ENCODE peak calls at places on chromosomes 3 and 15, in five cellular contexts. Q, C, H, A and F are unnamed samples.

GRCh38 chr3:52346623-52347530 is 30.8 kb downstream of the DNAH1 start:
- DNase-seq in C (no peak), H (no peak), Q (no peak), A (no peak), F (no peak)

GRCh38 chr15:29554531-29554930 is 267.7 kb downstream of the TJP1 start:
- DNase-seq in Q (no peak), C (no peak), H (no peak), A (no peak), F (no peak)

GRCh38 chr3:148789156-148789555 is 38.5 kb upstream of the CPB1 start:
- DNase-seq in A (no peak), C (no peak), Q (no peak), H (no peak), F (no peak)

GRCh38 chr3:31165399-31165860 is 271.0 kb upstream of the GADL1 start:
- DNase-seq in C (no peak), H (no peak), Q (no peak), A (no peak), F (no peak)

GRCh38 chr15:92541197-92542190 is 114.1 kb downstream of the FAM174B start:
- DNase-seq in C (no peak), A (no peak), H (no peak), Q (no peak), F (no peak)

GRCh38 chr15:100695048-100695447 is 92.7 kb downstream of the ASB7 start:
- DNase-seq in H (no peak), A (no peak), C (no peak), Q (no peak), F (no peak)

GRCh38 chr3:52182203-52182602 is 15.8 kb upstream of the ALAS1 start:
- DNase-seq in H (no peak), Q (no peak), A (no peak), C (no peak), F (no peak)

GRCh38 chr3:29610781-29611180 is 329.9 kb downstream of the RBMS3 start:
- DNase-seq in H (no peak), C (no peak), Q (no peak), A (no peak), F (no peak)

GRCh38 chr3:172673210-172673679 is 37.6 kb downstream of the NCEH1 start:
- DNase-seq in A (no peak), Q (peak), C (no peak), H (peak), F (no peak)

GRCh38 chr3:112693186-112693585 is 52.2 kb upstream of the CCDC80 start:
- DNase-seq in H (no peak), C (no peak), Q (no peak), A (no peak), F (no peak)

GRCh38 chr3:177830411-177830849 is 633.1 kb upstream of the TBL1XR1 start:
- DNase-seq in Q (no peak), A (no peak), C (no peak), H (no peak), F (no peak)

GRCh38 chr3:107756649-107757048 is 233.9 kb downstream of the BBX start:
- DNase-seq in A (no peak), C (no peak), Q (no peak), H (no peak), F (no peak)

GRCh38 chr3:151467069-151467468 is 6.2 kb upstream of the IGSF10 start:
- DNase-seq in C (no peak), Q (no peak), A (no peak), H (no peak), F (no peak)

GRCh38 chr3:195896361-195897080 is 11.8 kb downstream of the TNK2 start:
- DNase-seq in H (no peak), Q (no peak), C (peak), A (no peak), F (no peak)

GRCh38 chr15:45795487-45796069 is 160.7 kb downstream of the SQOR start:
- DNase-seq in C (no peak), Q (peak), H (peak), A (no peak), F (no peak)

GRCh38 chr15:55457401-55458022 is 49.2 kb downstream of the PIERCE2 start:
- DNase-seq in H (no peak), C (no peak), Q (no peak), A (no peak), F (no peak)

GRCh38 chr15:74269362-74270035 is 33.4 kb downstream of the CCDC33 start:
- DNase-seq in H (no peak), A (no peak), Q (no peak), C (no peak), F (no peak)

GRCh38 chr3:128081846-128082245 is 29.6 kb downstream of the SEC61A1 start:
- DNase-seq in C (no peak), H (no peak), A (no peak), Q (no peak), F (no peak)

GRCh38 chr3:194715022-194715800 is 29.5 kb downstream of the FAM43A start:
- DNase-seq in C (no peak), A (no peak), H (no peak), Q (no peak), F (no peak)

GRCh38 chr3:197394464-197395321 is 96.3 kb upstream of the DLG1 start:
- DNase-seq in Q (no peak), A (no peak), C (peak), H (peak), F (no peak)

GRCh38 chr3:119240101-119240581 is 537 bp downstream of the B4GALT4 start:
- DNase-seq in H (no peak), A (no peak), Q (peak), C (peak), F (no peak)

GRCh38 chr3:48656841-48657281 is 5.8 kb downstream of the CELSR3 start:
- DNase-seq in C (no peak), H (no peak), Q (no peak), A (no peak), F (no peak)

GRCh38 chr3:188156051-188156450 is 2.1 kb downstream of the LPP start:
- DNase-seq in A (no peak), Q (no peak), C (no peak), H (no peak), F (no peak)

GRCh38 chr3:136882575-136882974 is 20.6 kb downstream of the NCK1 start:
- DNase-seq in C (no peak), H (no peak), A (no peak), Q (no peak), F (no peak)

GRCh38 chr3:117518385-117518784 is 808.8 kb downstream of the TUSC7 start:
- DNase-seq in A (no peak), H (no peak), Q (no peak), C (no peak), F (no peak)

GRCh38 chr3:52220380-52221026 is 4.9 kb downstream of the TLR9 start:
- DNase-seq in A (peak), H (peak), Q (peak), C (peak), F (no peak)

GRCh38 chr3:23919628-23920027 is 2.7 kb downstream of the RPL15 start:
- DNase-seq in H (no peak), Q (no peak), A (no peak), C (no peak), F (no peak)

GRCh38 chr15:69497076-69497475 is 44.5 kb downstream of the RPLP1 start:
- DNase-seq in A (peak), H (no peak), Q (no peak), C (no peak), F (no peak)

GRCh38 chr15:25691544-25692430 is 171.3 kb downstream of the ATP10A start:
- DNase-seq in A (no peak), H (no peak), C (no peak), Q (no peak), F (no peak)

GRCh38 chr3:66037330-66037985 is 1.3 kb downstream of the MAGI1 start:
- DNase-seq in Q (peak), H (peak), A (no peak), C (peak), F (no peak)
- H3K27ac ChIP-seq in Q (peak), H (peak), A (peak), C (peak), F (peak)

DNA sequence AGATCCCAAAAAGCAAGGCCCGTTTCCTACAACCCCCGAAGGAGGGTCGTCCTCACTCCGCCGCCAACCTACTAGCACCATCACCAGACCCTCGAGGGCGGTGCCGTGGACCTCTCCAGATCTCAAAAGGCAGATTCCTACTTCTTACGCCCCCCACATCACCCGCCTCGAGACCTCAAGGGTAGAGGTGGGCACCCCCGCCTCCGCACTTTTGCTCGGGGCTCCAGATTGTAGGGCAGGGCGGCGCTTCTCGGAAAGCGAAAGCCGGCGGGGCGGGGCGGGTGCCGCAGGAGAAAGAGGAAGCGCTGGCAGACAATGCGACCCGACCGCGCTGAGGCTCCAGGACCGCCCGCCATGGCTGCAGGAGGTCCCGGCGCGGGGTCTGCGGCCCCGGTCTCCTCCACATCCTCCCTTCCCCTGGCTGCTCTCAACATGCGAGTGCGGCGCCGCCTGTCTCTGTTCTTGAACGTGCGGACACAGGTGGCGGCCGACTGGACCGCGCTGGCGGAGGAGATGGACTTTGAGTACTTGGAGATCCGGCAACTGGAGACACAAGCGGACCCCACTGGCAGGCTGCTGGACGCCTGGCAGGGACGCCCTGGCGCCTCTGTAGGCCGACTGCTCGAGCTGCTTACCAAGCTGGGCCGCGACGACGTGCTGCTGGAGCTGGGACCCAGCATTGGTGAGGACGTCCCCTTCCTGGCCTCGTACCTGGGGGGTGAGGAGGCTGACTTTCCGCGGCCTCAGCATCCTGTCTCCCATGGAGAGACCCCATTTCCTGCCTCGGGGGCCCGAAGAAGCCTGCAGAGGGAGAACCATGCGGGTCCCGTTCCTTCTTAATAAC is at the start of gene MYD88:
- DNase-seq in Q (peak), C (peak), A (peak), H (peak), F (peak)
- TF ChIP-seq POLR2A in Q (no peak), C (peak), A (peak), H (no peak), F (peak)

GRCh38 chr15:40087095-40087805 is 21.4 kb downstream of the BMF start:
- DNase-seq in C (no peak), A (no peak), H (no peak), Q (no peak), F (no peak)
- H3K27ac ChIP-seq in C (no peak), A (no peak), H (no peak), Q (peak), F (no peak)

DNA sequence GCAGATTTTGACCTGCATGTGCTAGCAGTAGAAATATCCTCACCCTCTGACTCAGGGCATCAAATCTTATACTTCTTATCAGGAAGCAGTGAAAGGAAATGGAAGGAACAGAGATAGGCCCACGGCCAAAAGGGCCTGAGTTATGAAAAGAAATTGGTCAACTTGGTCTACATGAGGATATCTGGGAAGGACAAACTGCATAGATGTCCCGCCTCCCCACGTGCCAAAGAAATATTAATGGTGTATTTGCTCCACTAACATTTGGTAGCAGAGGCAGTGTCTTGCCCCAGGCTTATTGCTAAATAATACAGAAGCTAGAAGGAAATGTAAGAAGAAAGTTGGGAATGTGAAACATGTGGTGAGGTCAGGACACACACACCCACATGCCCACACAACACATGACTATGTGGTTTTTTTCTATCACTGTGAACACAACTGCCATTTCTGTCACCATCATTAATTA is 93.5 kb upstream of the COL8A1 start:
- DNase-seq in Q (no peak), H (peak), C (no peak), A (no peak), F (no peak)
- TF ChIP-seq POLR2A in Q (no peak), H (no peak), C (no peak), A (no peak), F (no peak)

GRCh38 chr3:134364061-134364935 is 9.9 kb downstream of the AMOTL2 start:
- DNase-seq in Q (no peak), H (peak), A (peak), C (peak), F (peak)

GRCh38 chr3:134366221-134366927 is 7.9 kb downstream of the AMOTL2 start:
- DNase-seq in H (peak), A (peak), Q (no peak), C (no peak), F (no peak)

GRCh38 chr3:134363381-134363755 is 10.9 kb downstream of the AMOTL2 start:
- DNase-seq in H (no peak), A (peak), Q (no peak), C (no peak), F (no peak)

GRCh38 chr3:134365766-134366065 is 8.5 kb downstream of the AMOTL2 start:
- DNase-seq in A (peak), H (no peak), C (no peak), Q (no peak), F (no peak)

DNA sequence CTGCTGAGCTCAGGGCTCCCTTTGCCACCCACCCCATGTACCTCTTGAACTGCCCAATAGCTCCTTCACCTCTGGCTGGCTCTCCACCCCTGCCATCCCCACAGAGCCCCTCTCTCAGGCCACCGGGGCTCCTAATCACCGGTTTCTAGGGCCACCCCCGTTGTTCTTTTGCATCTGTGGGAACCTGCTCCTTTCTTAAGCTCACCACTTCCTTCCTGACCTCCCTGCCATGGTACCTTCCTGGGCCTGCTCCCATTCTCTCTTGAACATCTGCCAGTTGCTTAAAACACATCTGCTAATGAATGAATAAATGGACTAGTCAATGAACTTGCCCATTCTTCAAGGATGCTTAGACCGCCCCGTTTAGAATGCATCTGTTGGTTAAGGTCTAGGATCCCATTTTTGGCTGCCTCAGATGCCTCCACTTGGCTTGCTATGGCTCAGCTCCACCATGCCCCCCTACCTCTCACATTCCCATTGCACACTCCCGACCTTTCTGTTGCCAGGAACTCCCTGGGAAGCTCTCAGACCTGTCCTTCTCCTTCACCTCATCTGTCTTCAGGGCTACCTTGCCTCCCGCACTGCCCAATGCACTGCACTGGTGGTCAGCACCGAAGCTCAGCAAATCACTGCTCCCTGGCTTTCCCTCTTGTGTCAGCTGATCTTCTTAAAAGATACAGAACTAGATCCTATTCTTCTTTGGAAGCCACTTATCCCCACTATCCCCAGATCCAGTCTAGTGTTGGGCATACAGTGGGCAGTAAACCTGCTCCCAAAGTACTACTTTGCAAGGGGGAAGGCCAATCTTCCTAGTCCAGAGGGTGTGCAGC is 9.1 kb downstream of the AMOTL2 start:
- DNase-seq in H (no peak), A (peak), C (no peak), Q (no peak), F (no peak)
- H3K27ac ChIP-seq in H (peak), A (peak), C (no peak), Q (no peak), F (peak)

GRCh38 chr3:42802876-42803799 is 1.2 kb downstream of the HIGD1A start:
- DNase-seq in Q (peak), A (no peak), H (no peak), C (no peak), F (no peak)
- TF ChIP-seq POLR2A in Q (no peak), A (no peak), H (no peak), C (no peak), F (no peak)